ENCODE peak calls at places on chromosomes 3 and 15, in four cellular contexts. J is left lung, S is OCI-LY7, Z is psoas muscle. A is an unnamed sample.

GRCh38 chr15:48458876-48459275 is 127.6 kb downstream of the DUT start:
- DNase-seq in J (no peak), S (no peak), Z (no peak), A (no peak)

GRCh38 chr3:140242818-140243276 is 307.9 kb downstream of the CLSTN2 start:
- DNase-seq in J (no peak), S (no peak), Z (peak), A (no peak)

GRCh38 chr3:111712294-111713180 is 117.4 kb upstream of the ZBED2 start:
- DNase-seq in J (no peak), S (peak), Z (no peak), A (peak)

GRCh38 chr3:194826594-194826993 is 140.9 kb downstream of the FAM43A start:
- DNase-seq in J (no peak), S (no peak), Z (no peak), A (no peak)

GRCh38 chr3:46371802-46372340 is 1.1 kb downstream of the CCR5 start:
- DNase-seq in J (no peak), S (no peak), Z (no peak), A (no peak)

GRCh38 chr15:90903733-90904536 is 833 bp downstream of the MAN2A2 start:
- DNase-seq in J (no peak), S (no peak), Z (peak), A (peak)

GRCh38 chr15:92887869-92888268 is 12.3 kb upstream of the CHD2 start:
- DNase-seq in J (no peak), S (no peak), Z (no peak), A (no peak)

GRCh38 chr3:44988073-44988472 is 12.0 kb downstream of the EXOSC7 start:
- DNase-seq in J (no peak), S (no peak), Z (no peak), A (no peak)

GRCh38 chr3:135490219-135490618 is 475.3 kb upstream of the PPP2R3A start:
- DNase-seq in J (no peak), S (no peak), Z (no peak), A (no peak)

GRCh38 chr3:18234717-18235335 is 190.3 kb downstream of the SATB1 start:
- DNase-seq in J (no peak), S (no peak), Z (no peak), A (no peak)

GRCh38 chr3:133962879-133963278 is 66.8 kb downstream of the SLCO2A1 start:
- DNase-seq in J (no peak), S (no peak), Z (no peak), A (no peak)

GRCh38 chr3:51391566-51392300 is 648 bp downstream of the RBM15B start:
- DNase-seq in J (no peak), S (peak), Z (peak), A (peak)

GRCh38 chr3:191135175-191135574 is 63.9 kb upstream of the OSTN start:
- DNase-seq in J (no peak), S (no peak), Z (no peak), A (no peak)

GRCh38 chr3:191138937-191139336 is 60.1 kb upstream of the OSTN start:
- DNase-seq in J (no peak), S (no peak), Z (no peak), A (no peak)

GRCh38 chr3:191139771-191140170 is 59.3 kb upstream of the OSTN start:
- DNase-seq in J (no peak), S (no peak), Z (no peak), A (no peak)

GRCh38 chr3:191133359-191133758 is 65.7 kb upstream of the OSTN start:
- DNase-seq in J (no peak), S (no peak), Z (no peak), A (no peak)

DNA sequence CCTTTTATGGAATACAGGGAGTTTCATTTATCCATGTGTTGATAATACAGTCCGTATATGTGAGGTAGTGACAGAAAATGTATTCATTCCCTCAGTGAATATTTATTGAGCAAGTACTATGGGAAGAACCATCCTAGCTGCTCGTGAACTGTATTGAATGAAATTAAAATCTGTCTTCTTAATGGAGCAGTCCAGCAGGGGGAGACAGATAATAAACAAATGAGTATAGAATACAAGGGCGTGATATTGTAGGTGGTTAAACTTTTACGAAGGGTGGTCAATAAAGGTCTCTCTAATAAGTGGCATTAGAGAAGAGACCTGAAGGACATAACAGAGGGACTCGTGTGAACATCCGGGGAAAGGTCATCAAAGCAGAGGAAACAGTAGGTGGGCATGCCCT is 62.7 kb upstream of the OSTN start:
- DNase-seq in J (no peak), S (peak), Z (no peak), A (no peak)
- TF ChIP-seq CTCF in J (no peak), S (peak), Z (no peak), A (peak)

DNA sequence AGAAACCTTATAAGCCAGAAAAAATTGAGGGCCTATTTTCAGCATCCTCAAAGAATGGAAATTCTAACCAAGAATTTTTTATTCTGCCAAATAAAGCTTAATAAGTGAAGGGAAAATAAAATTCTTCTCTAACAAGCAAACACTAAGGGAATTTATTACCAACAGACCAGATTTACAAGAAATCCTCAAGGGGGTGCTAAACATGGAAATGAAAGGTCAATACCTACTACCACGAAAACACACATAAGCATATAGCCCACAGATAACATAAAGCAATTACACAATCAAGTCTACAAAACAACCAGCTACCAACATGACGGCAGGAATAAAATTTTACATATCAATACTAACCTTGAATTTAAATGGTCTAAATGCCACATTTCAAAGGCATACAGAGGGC is 883.5 kb downstream of the SI start:
- DNase-seq in J (no peak), S (no peak), Z (no peak), A (peak)
- TF ChIP-seq CTCF in J (no peak), S (peak), Z (no peak), A (peak)

DNA sequence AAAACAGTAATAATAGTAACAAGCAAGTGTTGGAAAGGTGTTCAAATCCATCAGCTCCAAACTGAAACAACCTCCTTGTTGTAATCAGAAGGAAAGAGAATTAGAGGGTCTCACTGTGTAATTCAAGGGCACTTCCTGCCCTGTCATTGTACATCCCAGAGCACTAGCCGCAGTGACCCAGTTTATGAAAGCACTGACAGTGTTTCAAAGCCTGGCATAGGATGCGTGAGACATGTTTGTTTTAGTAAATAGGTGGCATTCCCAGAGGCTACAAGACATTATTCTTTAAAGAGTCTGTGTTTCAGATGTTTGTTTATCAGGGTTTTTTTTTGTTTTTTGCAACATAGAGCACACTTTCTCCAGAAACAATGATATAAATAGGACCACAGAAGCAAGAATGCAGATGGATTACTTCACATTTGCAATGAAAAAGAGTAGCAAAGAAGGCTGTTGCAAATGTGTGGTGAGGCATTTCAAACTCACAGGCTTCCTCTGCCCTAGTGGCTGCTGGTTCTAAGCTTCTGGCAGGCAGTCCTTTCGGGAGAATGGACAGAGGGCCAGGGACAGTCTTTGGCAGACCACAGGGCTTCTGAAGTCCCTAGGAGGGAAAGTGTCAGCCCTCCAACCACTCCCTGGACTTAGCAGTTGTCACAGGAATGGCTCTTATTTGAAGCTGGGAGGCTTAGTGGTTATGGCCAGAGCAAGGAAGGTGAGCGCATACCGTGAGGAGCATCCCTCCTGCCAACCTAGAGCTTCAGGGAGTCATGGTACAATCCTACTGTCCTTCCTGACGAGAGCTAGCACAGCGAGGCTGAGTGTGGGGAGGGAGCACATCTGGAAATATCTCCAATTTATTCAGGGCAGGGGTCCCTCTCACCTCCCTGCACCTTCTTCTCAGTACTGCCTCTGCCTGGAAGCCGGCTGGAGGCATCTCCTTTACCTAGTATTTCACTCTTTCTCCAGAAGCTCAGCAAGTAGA is 31.4 kb upstream of the TIPARP start:
- DNase-seq in J (no peak), S (no peak), Z (no peak), A (no peak)
- TF ChIP-seq CTCF in J (no peak), S (no peak), Z (no peak), A (no peak)

DNA sequence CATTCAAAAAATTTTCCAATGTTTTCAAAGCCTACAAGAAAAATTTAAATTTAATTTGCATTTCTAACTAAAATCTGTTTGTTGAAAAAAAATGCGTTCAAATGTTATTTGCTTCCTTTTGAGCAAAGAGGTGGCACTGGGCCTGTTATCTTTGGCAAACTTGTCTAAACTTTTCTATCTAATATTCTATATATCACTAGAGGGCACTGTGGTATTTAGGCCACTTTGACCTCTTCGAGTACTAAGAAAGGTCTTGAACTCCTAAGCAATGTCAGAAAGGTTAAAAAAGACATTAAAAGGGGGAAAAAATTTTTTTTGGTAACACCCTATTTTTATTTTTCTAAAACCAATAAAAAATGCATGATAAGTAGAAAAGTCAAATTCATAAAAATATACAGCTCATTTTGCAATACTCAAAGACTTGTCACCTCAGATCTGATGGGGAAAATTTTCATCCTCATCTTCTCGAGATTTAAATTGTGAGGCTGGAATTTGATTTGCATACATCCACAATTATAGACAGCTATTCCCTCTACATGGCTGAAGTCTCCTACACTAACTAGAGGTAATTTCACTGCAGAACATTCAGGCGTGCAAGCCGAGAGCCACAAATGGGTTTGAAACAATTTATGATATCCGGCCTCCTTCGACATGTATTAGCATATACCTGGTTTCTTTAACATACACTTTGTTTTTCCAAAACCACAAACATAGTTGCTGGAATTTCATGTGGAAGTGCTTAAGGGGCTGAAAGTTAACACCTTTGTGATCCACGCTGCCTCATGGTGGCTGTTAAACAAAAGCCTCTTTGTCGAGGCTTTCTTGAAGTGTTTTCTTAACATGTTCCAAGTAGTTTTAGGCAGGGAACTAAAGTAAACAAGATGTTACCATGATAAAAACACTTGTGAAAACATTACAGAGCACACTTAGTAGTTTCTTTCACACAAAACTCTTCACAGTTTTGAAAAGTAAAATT is 576.4 kb downstream of the FOXP1 start:
- DNase-seq in J (no peak), S (peak), Z (no peak), A (peak)
- TF ChIP-seq CTCF in J (no peak), S (peak), Z (peak), A (peak)

GRCh38 chr15:28987337-28987736 is 101.6 kb downstream of the APBA2 start:
- DNase-seq in J (no peak), S (no peak), Z (no peak), A (no peak)

GRCh38 chr15:28990390-28990789 is 104.6 kb downstream of the APBA2 start:
- DNase-seq in J (no peak), S (no peak), Z (no peak), A (no peak)

GRCh38 chr15:28989896-28990295 is 104.1 kb downstream of the APBA2 start:
- DNase-seq in J (no peak), S (no peak), Z (no peak), A (no peak)

GRCh38 chr15:28991236-28992171 is 105.7 kb downstream of the APBA2 start:
- DNase-seq in J (no peak), S (no peak), Z (no peak), A (no peak)

GRCh38 chr15:28989239-28989830 is 103.6 kb downstream of the APBA2 start:
- DNase-seq in J (no peak), S (peak), Z (no peak), A (peak)
- TF ChIP-seq CTCF in J (no peak), S (peak), Z (no peak), A (peak)

DNA sequence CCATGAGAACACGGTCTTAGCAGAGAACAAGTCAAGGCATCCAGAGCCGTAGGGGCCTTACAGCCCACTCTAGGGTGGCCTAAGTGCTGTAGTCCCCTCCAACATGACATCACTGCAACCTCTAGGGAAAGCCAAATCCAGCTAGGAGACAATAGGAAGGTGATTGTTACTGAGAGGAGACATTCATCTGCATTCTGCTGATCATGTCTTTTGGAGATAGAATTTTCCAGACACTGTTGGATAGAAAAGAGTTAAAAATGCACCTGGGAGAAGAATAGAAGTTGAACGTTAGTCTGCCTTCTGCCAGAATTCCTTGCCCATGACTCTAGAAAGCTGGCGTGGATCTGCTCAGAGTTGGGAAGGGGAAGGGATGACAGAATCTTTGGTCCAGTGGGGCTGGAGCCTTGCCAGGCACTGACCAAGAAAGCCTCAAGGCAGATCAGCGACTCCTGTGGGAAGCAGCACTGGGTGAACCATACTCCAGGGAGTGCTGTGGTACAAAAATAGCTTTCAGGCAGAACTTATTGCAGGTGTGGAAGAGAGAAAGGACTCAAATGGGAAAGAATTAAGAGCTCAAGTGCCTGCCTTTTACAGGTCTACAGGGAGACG is 44.8 kb upstream of the RAF1 start:
- DNase-seq in J (no peak), S (no peak), Z (peak), A (no peak)
- TF ChIP-seq CTCF in J (no peak), S (no peak), Z (peak), A (no peak)

DNA sequence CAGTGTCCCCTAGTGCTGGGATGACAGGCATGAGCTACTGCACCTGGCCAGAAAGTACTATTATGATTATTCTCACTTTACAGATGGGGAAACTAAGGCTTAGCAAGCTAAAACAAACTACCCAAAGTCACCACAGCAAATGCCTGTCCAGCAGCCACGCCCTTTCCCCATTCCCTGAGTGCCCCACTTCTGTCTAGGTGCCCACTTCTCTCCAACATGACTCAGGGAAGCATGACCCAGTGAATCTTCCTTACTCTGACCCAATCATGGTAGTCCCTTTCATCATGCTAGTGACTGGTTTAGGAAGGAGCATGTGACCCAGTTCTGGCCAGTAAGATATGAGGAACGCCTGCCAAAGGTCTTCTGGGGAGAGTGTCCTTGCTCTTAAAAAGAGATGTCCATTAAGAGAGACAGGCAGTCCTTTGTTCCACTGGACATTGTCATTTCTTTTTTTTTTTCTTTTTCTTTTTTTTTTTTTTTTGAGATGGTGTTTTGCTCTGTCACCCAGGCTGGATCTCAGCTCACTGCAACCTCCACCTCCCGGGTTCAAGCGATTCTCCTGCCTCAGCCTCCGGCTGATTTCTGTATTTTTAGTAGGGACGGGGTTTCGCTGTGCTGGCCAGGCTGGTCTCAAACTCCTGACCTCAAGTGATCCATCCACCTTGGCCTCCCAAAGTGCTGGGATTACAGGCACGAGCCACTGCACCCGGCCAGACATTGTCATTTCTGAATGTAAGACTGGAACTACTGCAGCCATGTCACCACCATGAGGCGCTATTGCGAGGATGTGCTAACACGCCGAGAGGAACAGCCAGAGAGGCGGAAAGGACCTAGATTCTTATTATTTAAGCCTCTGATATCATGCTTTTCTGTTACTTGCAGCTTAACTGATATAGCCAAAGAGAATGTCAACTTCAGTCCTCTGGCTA is 19.8 kb downstream of the MEGF11 start:
- DNase-seq in J (no peak), S (peak), Z (no peak), A (peak)
- TF ChIP-seq CTCF in J (no peak), S (peak), Z (no peak), A (peak)

DNA sequence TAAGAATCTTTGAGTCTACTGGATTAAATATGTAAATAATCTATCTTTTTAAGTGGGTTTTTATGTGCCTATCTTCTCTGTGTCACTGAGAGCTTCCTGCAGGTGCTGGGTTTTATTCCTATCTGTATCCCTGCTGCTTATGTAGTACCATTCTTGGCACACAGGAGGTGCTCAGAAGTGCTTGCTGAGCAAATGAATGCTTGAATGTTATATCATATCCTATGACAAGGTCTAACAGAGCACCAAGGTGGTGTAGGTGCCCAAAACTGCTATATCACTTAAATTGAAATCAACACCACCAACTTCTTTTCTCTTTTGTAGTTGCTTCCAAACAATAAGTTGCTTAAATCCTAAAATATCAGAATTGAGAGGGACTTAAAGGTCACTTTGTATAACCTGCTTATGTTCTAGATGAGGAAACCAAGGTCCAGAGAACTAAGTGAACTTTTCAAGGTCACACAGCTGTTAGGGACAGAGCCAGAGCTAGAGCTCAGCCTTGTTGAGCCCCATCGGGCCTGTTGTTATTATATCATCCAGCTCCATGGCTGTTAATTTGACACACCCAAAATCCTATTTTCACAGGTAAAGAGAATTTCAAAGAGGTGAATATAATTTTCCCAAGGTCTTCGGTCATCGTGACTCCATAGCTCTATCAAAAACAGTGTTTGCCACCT is 46.0 kb downstream of the CCNL1 start:
- DNase-seq in J (no peak), S (peak), Z (no peak), A (no peak)
- TF ChIP-seq CTCF in J (no peak), S (peak), Z (no peak), A (peak)